ENCODE peak calls at places on chromosomes 11 and 22, in five cellular contexts. A, H, O, Q and P are unnamed samples.

GRCh38 chr11:45900916-45901617 is 6.0 kb downstream of the FREY1 start:
- DNase-seq in A (no peak), Q (peak; percentile 78), O (no peak), H (no peak), P (peak; percentile 52)

GRCh38 chr11:12185914-12186313 is 75.5 kb downstream of the MICAL2 start:
- DNase-seq in H (no peak), A (no peak), Q (no peak), O (no peak), P (peak; percentile 74)

GRCh38 chr11:22730319-22730718 is 63.9 kb downstream of the GAS2 start:
- DNase-seq in H (peak; percentile 6), A (peak; percentile 17), O (peak; percentile 49), Q (no peak), P (peak; percentile 22)

GRCh38 chr11:58771458-58771855 is 39.7 kb upstream of the GLYAT start:
- DNase-seq in A (no peak), H (no peak), O (no peak), Q (no peak), P (no peak)

GRCh38 chr11:87036756-87037449 is 831 bp upstream of the TMEM135 start:
- DNase-seq in A (no peak), H (no peak), Q (no peak), O (peak; percentile 24), P (no peak)

GRCh38 chr22:36467946-36468345 is 13.5 kb downstream of the TXN2 start:
- DNase-seq in A (peak; percentile 96), Q (no peak), H (no peak), O (peak; percentile 91), P (no peak)

GRCh38 chr11:111573821-111574249 is 28.4 kb upstream of the SIK2 start:
- DNase-seq in A (no peak), O (no peak), H (no peak), Q (no peak), P (no peak)

GRCh38 chr22:37803195-37803635 is 4.5 kb upstream of the GCAT start:
- DNase-seq in O (no peak), H (no peak), Q (no peak), A (no peak), P (no peak)

GRCh38 chr11:118771481-118772278 is 19.3 kb downstream of the DDX6 start:
- DNase-seq in H (no peak), A (no peak), Q (no peak), O (no peak), P (no peak)

GRCh38 chr11:10898763-10899541 is 41.1 kb upstream of the ZBED5 start:
- DNase-seq in O (no peak), Q (no peak), H (no peak), A (no peak), P (no peak)

GRCh38 chr11:118917488-118918127 is 8.1 kb downstream of the BCL9L start:
- DNase-seq in O (peak; percentile 93), Q (no peak), A (peak; percentile 95), H (peak; percentile 64), P (peak; percentile 78)

GRCh38 chr22:50713008-50713385 is 25.0 kb upstream of the ACR start:
- DNase-seq in A (no peak), H (no peak), Q (no peak), O (no peak), P (no peak)

GRCh38 chr11:113645593-113646349 is 60.3 kb downstream of the TMPRSS5 start:
- DNase-seq in A (no peak), O (no peak), H (no peak), Q (no peak), P (no peak)

GRCh38 chr11:48141475-48142100 is 75.0 kb upstream of the OR4B1 start:
- DNase-seq in H (peak; percentile 8), A (peak; percentile 61), O (peak; percentile 11), Q (no peak), P (no peak)

GRCh38 chr22:50146440-50147228 is 23.9 kb upstream of the PANX2 start:
- DNase-seq in O (peak; percentile 78), H (no peak), A (peak; percentile 82), Q (peak; percentile 48), P (peak; percentile 73)

GRCh38 chr11:71197096-71197495 is 55.3 kb downstream of the SHANK2 start:
- DNase-seq in H (no peak), Q (no peak), O (peak; percentile 67), A (no peak), P (no peak)

GRCh38 chr11:12073436-12073835 is 37.0 kb upstream of the MICAL2 start:
- DNase-seq in O (no peak), H (no peak), Q (no peak), A (no peak), P (no peak)

GRCh38 chr22:26426924-26427323 is 2.1 kb upstream of the ASPHD2 start:
- DNase-seq in A (no peak), Q (no peak), H (no peak), O (no peak), P (no peak)

GRCh38 chr11:50298182-50298988 is 265.7 kb downstream of the OR4C45 start:
- DNase-seq in Q (no peak), A (no peak), O (no peak), H (no peak), P (no peak)

GRCh38 chr11:29018631-29019030 is 910.4 kb downstream of the METTL15 start:
- DNase-seq in O (peak; percentile 85), H (no peak), A (peak; percentile 95), Q (no peak), P (peak; percentile 69)

GRCh38 chr11:73398132-73398526 is 21.9 kb downstream of the RELT start:
- DNase-seq in Q (no peak), O (no peak), A (no peak), H (no peak), P (no peak)

GRCh38 chr11:111081021-111081511 is 164.5 kb upstream of the POU2AF2 start:
- DNase-seq in H (no peak), O (no peak), Q (no peak), A (peak; percentile 15), P (no peak)

GRCh38 chr11:72856065-72856464 is 41.9 kb downstream of the ATG16L2 start:
- DNase-seq in Q (no peak), H (no peak), O (no peak), A (peak; percentile 51), P (no peak)

DNA sequence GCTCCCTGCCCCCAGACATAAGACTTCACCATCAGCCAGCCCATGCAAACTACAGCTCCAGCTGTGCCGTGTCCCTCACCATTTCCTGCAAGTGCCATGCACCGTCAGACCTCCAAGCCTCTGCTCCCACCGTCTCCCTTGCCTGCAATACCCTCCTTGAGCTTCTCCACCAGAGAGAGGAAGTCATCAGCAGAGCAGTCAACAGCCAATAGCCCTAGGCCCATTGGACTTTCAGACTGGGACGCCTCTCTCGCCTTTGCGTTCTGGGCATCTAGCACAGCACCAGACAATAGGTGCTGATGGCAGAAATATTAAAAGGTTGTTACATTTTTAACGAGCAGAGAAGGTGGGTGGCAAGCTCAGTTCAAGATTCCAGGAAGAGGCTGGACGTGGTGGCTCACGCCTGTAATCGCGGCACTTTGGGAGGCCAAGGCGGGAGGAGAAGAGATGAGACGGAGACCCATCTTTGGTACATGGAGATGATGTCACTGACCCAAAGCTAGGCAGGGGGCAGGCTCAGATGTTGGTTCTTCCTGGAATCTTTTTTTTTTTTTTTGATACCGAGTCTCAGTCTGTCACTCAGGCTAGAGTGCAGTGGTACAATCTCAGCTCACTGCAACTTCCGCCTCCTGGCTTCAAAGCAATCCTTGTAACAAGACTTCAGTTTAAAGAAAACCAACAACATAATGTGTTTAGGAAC is 31.9 kb downstream of the SCGB1A1 start:
- DNase-seq in Q (no peak), H (no peak), A (no peak), O (no peak), P (no peak)
- H3K4me3 ChIP-seq in Q (no peak overlapping the region), H (no peak overlapping the region), A (no peak overlapping the region), O (no peak overlapping the region), P (no peak overlapping the region)

DNA sequence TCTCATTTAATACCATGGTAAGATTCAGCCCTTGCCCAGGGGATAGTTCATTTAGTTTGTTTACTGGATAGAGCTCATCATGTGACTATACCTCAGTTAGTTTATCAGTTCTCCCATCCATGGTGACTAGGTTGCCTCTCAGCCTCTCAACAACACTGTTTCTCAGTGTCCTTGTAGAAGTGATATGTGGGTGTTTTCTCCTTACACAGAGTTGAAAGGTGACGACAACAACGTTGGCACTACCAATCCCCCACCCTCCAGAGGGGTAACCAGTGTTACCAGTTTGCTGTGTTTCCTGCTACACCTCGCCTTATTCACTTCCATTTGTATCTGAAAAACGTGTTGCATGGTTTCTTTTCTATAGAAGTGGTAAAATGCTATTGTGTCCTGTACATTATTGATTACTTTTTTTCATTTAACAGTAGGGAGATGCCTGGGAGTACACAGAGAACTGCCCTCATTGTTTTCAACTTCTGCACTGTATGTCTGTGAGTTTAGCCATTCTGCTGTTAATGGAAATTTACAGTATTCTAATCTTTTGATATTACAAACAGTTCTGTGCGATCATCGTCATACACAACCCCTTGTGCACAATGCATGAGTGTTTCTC is 11.6 kb downstream of the NEAT1 start:
- DNase-seq in Q (no peak), O (peak; percentile 38), H (no peak), A (peak; percentile 46), P (no peak)
- H3K4me3 ChIP-seq in Q (no peak overlapping the region), O (peak overlapping the region; percentile 0), H (no peak overlapping the region), A (no peak overlapping the region), P (no peak overlapping the region)

DNA sequence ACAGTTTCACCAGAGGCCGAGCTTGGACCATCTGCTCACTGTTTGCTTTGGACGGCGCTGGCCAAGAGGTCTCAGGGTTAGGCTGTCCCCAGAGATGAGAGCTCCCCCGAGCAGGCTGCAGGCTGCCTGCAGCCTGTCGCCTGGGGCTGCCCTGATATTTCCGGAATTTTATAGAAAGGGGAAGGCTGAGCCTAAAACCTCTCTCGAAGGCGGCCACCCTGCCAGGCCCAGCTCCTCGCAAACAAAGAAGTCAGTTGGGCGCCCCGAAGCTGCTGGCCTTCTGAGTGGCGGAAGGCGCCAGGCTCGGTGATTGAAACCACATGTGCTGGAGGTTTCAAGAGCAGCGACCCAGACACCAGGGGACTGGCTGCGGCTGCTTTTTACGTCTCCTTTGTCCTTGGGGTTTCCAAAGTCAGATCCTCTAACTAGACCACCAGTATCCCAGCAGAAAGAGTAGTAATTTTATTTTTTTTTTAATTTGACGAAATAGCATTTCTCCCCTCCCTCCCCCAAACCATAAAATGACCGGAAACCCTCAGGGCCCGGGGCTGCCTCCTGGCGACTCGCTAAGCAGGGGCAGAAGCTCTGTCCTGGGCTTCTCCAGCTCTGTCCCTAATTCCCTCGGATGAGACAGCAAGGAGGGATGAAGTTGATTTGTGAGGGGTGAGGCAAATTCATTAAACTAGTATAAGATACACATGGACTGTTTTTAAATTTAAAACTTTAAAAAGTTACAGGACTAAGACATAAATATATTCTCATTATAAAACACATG is 57.4 kb downstream of the CLMP start:
- DNase-seq in A (peak; percentile 89), O (no peak), Q (peak; percentile 8), H (no peak), P (peak; percentile 97)
- H3K4me3 ChIP-seq in A (peak overlapping the region; percentile 11), O (no peak overlapping the region), Q (no peak overlapping the region), H (no peak overlapping the region), P (peak overlapping the region; percentile 1)

GRCh38 chr22:43592470-43592869 is 180.7 kb downstream of the MPPED1 start:
- DNase-seq in O (no peak), A (no peak), H (no peak), Q (no peak), P (no peak)
- H3K4me3 ChIP-seq in O (no peak overlapping the region), A (no peak overlapping the region), H (no peak overlapping the region), Q (no peak overlapping the region), P (no peak overlapping the region)

DNA sequence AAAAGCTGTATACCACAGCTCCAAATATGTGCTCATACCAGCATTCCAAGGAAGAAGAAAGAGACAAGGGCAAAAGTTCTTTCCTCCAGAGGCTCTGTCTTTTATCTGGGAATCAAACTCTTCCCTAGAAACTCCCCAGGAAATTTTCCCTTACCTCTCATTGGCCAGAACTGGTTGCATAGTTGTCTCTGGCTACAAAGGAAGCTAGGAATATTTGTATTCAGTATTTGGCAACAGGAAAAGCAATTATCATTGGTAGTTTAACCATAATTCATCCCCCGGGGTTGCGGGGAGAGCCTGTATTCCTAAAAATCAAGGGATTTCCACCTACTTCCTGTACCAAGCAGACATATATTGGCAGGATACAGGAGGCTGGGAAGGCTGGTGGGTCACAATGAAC is 10.5 kb upstream of the ZFTA start:
- DNase-seq in Q (no peak), O (no peak), H (no peak), A (no peak), P (peak; percentile 80)
- H3K4me3 ChIP-seq in Q (no peak overlapping the region), O (no peak overlapping the region), H (no peak overlapping the region), A (no peak overlapping the region), P (no peak overlapping the region)